ENCODE peak calls at places on chromosome 22, in five cellular contexts. J is spleen, F is fibroblast of mammary gland, L is PC-9, G is tibial artery. K is an unnamed sample.
A peak's percentile ranks its signal among the peaks of the same experiment; 100 is the strongest.

GRCh38 chr22:44037519-44038370 is 13.6 kb downstream of the PARVB start:
- DNase-seq in J (no peak), F (peak; percentile 94), L (peak; percentile 79), G (peak; percentile 68), K (peak; percentile 96)

GRCh38 chr22:17772249-17772962 is 1.9 kb downstream of the BID start:
- DNase-seq in J (peak; percentile 83), F (no peak), L (peak; percentile 72), G (no peak), K (peak; percentile 32)

GRCh38 chr22:45905924-45906865 is 70.8 kb downstream of the WNT7B start:
- DNase-seq in J (no peak), F (peak; percentile 11), L (no peak), G (peak; percentile 74), K (no peak)

GRCh38 chr22:21707677-21708076 is 27.9 kb downstream of the YPEL1 start:
- DNase-seq in J (no peak), F (no peak), L (no peak), G (no peak), K (no peak)

GRCh38 chr22:36734171-36735058 is 30.9 kb upstream of the CACNG2 start:
- DNase-seq in J (no peak), F (peak; percentile 54), L (no peak), G (peak; percentile 50), K (no peak)

GRCh38 chr22:36435516-36436415 is 45.7 kb downstream of the TXN2 start:
- DNase-seq in J (peak; percentile 87), F (no peak), L (peak; percentile 56), G (no peak), K (peak; percentile 62)

GRCh38 chr22:22377335-22377734 is 131.2 kb downstream of the ZNF280B start:
- DNase-seq in J (no peak), F (no peak), L (no peak), G (no peak), K (no peak)

GRCh38 chr22:27252282-27253049 is 549.1 kb downstream of the MN1 start:
- DNase-seq in J (no peak), F (peak; percentile 91), L (peak; percentile 75), G (peak; percentile 77), K (peak; percentile 91)

GRCh38 chr22:17712441-17712840 is 61.8 kb downstream of the BID start:
- DNase-seq in J (no peak), F (peak; percentile 62), L (no peak), G (no peak), K (peak; percentile 34)

GRCh38 chr22:30837531-30837930 is 131.0 kb downstream of the MORC2 start:
- DNase-seq in J (no peak), F (no peak), L (no peak), G (peak; percentile 23), K (peak; percentile 42)

GRCh38 chr22:20604776-20605221 is 97.4 kb downstream of the MED15 start:
- DNase-seq in J (no peak), F (no peak), L (no peak), G (no peak), K (no peak)

GRCh38 chr22:23591203-23591791 is 11.2 kb upstream of the IGLL1 start:
- DNase-seq in J (peak; percentile 82), F (peak; percentile 56), L (no peak), G (no peak), K (peak; percentile 53)

GRCh38 chr22:18057568-18058209 is 20.1 kb upstream of the PEX26 start:
- DNase-seq in J (peak; percentile 88), F (peak; percentile 100), L (peak; percentile 76), G (peak; percentile 93), K (peak; percentile 98)

GRCh38 chr22:29998627-29999026 is 81.6 kb upstream of the HORMAD2 start:
- DNase-seq in J (no peak), F (peak; percentile 73), L (no peak), G (no peak), K (no peak)

GRCh38 chr22:29037340-29037932 is 24.2 kb downstream of the C22orf31 start:
- DNase-seq in J (no peak), F (no peak), L (no peak), G (no peak), K (no peak)

GRCh38 chr22:17423616-17424015 is 54.4 kb downstream of the CECR2 start:
- DNase-seq in J (no peak), F (no peak), L (no peak), G (no peak), K (no peak)

GRCh38 chr22:27224485-27225364 is 567.3 kb downstream of the MIAT start:
- DNase-seq in J (no peak), F (no peak), L (no peak), G (no peak), K (no peak)

GRCh38 chr22:21626735-21627469 is 2.9 kb downstream of the YDJC start:
- DNase-seq in J (no peak), F (no peak), L (no peak), G (no peak), K (no peak)

GRCh38 chr22:24423519-24424000 is 3.8 kb upstream of the ADORA2A start:
- DNase-seq in J (peak; percentile 95), F (no peak), L (no peak), G (no peak), K (no peak)

GRCh38 chr22:32744560-32744959 is 56.9 kb upstream of the TIMP3 start:
- DNase-seq in J (no peak), F (no peak), L (peak; percentile 30), G (no peak), K (no peak)

GRCh38 chr22:20965104-20965887 is 1.8 kb upstream of the AIFM3 start:
- DNase-seq in J (peak; percentile 78), F (no peak), L (no peak), G (no peak), K (no peak)

GRCh38 chr22:39010946-39011625 is 3.0 kb upstream of the APOBEC3C start:
- DNase-seq in J (no peak), F (no peak), L (no peak), G (no peak), K (no peak)

GRCh38 chr22:39012525-39013516 is 1.2 kb upstream of the APOBEC3C start:
- DNase-seq in J (no peak), F (no peak), L (no peak), G (no peak), K (no peak)

GRCh38 chr22:39016592-39016991 is 2.5 kb downstream of the APOBEC3C start:
- DNase-seq in J (no peak), F (no peak), L (no peak), G (no peak), K (no peak)

GRCh38 chr22:39017596-39018365 is 3.1 kb upstream of the APOBEC3D start:
- DNase-seq in J (no peak), F (no peak), L (no peak), G (no peak), K (no peak)

DNA sequence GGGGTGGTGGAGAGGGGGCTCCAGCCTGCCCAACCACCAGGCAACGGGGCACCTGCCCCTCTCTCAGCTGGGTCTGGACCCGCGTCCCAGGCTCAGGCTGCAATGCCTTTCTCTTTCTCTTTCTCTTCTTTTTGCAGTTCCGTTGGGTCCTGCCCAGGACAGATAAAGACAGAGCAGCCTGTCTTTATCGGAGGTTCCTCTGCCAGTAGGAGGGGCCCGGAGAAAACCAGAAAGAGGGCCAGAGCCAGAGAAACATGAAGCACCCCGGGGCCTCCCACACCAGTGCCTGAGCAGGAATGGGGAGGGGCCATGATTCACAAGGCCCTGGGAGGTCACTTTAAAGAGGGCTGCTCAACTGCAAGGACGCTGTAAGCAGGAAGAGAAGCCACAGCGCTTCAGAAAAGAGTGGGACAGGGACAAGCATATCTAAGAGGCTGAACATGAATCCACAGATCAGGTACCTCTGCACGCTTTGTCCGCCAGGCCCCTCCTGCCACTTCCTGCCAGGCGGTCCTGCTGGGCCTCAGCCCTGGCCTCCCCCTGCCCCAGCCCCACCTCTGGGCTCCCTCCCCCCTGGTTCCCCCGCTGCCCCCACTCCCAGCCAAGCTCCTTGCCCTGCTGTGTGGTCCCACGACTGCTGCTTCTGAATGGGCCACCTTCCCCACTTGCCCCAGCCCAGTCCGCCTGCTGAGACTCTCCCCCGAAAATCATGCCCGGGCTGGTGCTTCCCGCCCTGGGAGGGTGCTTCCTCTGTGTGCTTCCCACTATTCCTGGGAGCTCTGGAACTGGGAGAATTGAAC is at the start of gene APOBEC3C:
- DNase-seq in J (peak; percentile 91), F (peak; percentile 88), L (peak; percentile 92), G (peak; percentile 88), K (peak; percentile 90)
- TF ChIP-seq CTCF in J (peak; percentile 19), F (no peak), L (peak; percentile 28), G (no peak), K (peak; percentile 10)

DNA sequence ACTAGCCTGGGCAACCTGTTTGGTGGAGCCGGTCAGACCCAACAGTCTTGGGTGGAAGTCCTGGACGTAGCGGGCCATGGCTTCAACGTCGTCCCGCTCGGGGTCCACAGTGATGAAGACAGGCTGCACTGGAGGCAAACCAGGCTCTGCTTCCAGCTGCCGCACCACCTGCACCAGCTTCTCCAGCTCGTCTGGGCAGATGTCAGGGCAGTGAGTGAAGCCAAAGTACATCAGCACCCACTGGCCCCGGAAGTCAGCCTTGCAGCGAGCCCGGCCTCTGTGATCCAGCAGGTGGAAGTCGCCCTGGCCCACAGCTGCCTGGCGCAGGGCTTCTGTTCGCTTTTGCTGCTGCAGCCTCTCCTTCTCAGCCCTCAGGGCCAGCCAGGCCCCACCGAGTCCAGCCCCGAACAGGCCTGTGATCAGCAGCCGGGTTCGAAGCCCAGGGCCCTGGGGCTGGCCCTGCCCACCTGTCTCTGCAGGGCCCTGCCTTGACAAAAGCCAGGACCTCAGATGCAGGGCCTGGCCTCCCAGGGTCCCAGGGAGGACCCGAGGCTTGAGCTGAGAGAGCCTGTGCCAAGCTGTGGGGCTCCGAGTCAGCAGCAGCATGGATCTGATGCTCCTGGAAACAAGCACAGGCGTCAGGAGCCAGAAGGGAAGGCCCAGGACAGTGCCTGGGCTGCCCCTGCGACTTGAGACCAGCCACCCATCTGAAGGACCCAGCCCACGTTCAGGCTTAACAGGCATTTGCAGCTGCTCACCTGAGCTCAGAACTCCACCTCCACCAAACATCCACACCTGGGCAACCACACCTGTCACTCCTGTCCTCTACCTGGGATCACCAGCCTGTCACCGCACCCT is 1.4 kb downstream of the SCO2 start:
- DNase-seq in J (no peak), F (no peak), L (no peak), G (no peak), K (peak; percentile 40)
- H3K4me3 ChIP-seq in J (peak overlapping the region; percentile 81), F (peak overlapping the region; percentile 66), L (peak overlapping the region; percentile 96), G (peak overlapping the region; percentile 77), K (peak overlapping the region; percentile 82)

GRCh38 chr22:25780673-25781072 is 38.7 kb downstream of the MYO18B start:
- DNase-seq in J (no peak), F (no peak), L (no peak), G (no peak), K (no peak)

GRCh38 chr22:25786165-25786564 is 44.2 kb downstream of the MYO18B start:
- DNase-seq in J (no peak), F (no peak), L (no peak), G (no peak), K (no peak)

GRCh38 chr22:25781801-25782200 is 39.8 kb downstream of the MYO18B start:
- DNase-seq in J (no peak), F (no peak), L (no peak), G (no peak), K (no peak)

GRCh38 chr22:25782831-25783230 is 40.8 kb downstream of the MYO18B start:
- DNase-seq in J (no peak), F (no peak), L (no peak), G (no peak), K (no peak)

DNA sequence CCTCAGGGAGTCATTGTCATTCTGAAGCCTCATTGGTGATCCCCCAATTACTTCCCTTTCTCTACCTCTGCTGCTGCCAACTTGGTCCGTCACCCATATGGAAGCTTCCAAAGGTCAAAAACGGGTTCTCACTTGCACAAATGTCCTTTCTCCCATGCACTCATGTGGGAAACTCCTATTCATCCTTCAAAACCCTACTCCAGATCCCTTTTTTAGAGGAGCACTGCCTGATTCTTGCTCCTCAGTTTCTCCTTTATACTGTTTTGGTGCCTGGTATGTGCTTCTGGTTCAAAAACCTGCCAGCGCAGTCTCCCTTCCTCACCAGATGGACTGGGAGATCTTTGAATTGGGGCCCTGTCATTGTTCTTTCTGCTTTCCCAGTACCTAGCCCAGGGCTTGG is 41.9 kb downstream of the MYO18B start:
- DNase-seq in J (no peak), F (no peak), L (no peak), G (no peak), K (no peak)
- TF ChIP-seq CTCF in J (no peak), F (no peak), L (no peak), G (no peak), K (no peak)

GRCh38 chr22:49724030-49724892 is 103.4 kb downstream of the BRD1 start:
- DNase-seq in J (no peak), F (no peak), L (no peak), G (peak; percentile 49), K (no peak)
- H3K4me3 ChIP-seq in J (peak overlapping the region; percentile 11), F (no peak overlapping the region), L (no peak overlapping the region), G (peak overlapping the region; percentile 24), K (no peak overlapping the region)

K was measured in epithelial cell of esophagus.